ENCODE peak calls at places on chromosomes 6 and 20, in nine cellular contexts. L is thyroid gland, Z is upper lobe of right lung, O is Ammon's horn, A is dorsolateral prefrontal cortex, B is heart left ventricle, I is AG10803, J is right cardiac atrium, Q is cardiac fibroblast. P is an unnamed sample.

GRCh38 chr20:2814587-2815051 is at the start of gene C20orf141:
- DNase-seq in L (no peak), Z (no peak), O (no peak), A (no peak), B (no peak), I (peak), J (no peak), Q (peak), P (peak)

GRCh38 chr20:59087829-59088433 is 45.3 kb upstream of the PRELID3B start:
- DNase-seq in L (peak), Z (peak), O (peak), A (peak), B (peak), I (peak), J (peak), Q (peak), P (peak)

GRCh38 chr20:18137412-18138265 is at the start of the genes KAT14 and PET117:
- DNase-seq in L (peak), Z (peak), O (peak), A (peak), B (peak), I (peak), J (peak), Q (peak), P (peak)

GRCh38 chr6:107658920-107659879 is 164.9 kb downstream of the SCML4 start:
- DNase-seq in L (no peak), Z (no peak), O (no peak), A (no peak), B (no peak), I (no peak), J (no peak), Q (no peak), P (no peak)

GRCh38 chr6:127302728-127303675 is 36.3 kb downstream of the RNF146 start:
- DNase-seq in L (peak), Z (no peak), O (peak), A (no peak), B (no peak), I (peak), J (peak), Q (peak), P (peak)

GRCh38 chr20:37137547-37137946 is 41.6 kb upstream of the RPN2 start:
- DNase-seq in L (no peak), Z (no peak), O (no peak), A (no peak), B (no peak), I (no peak), J (no peak), Q (no peak), P (no peak)

GRCh38 chr20:62405108-62405980 is 1.7 kb downstream of the CABLES2 start:
- DNase-seq in L (peak), Z (peak), O (no peak), A (no peak), B (no peak), I (peak), J (peak), Q (peak), P (peak)

GRCh38 chr6:26249959-26250805 is 114.8 kb upstream of the BTN3A2 start:
- DNase-seq in L (peak), Z (peak), O (peak), A (no peak), B (peak), I (peak), J (peak), Q (peak), P (peak)

GRCh38 chr6:139547082-139547776 is 172.8 kb upstream of the CITED2 start:
- DNase-seq in L (no peak), Z (no peak), O (no peak), A (no peak), B (no peak), I (no peak), J (no peak), Q (peak), P (peak)

GRCh38 chr6:75402296-75402695 is 91.3 kb downstream of the FILIP1 start:
- DNase-seq in L (no peak), Z (no peak), O (no peak), A (no peak), B (no peak), I (peak), J (peak), Q (peak), P (peak)

GRCh38 chr20:38809942-38810341 is 4.4 kb downstream of the PPP1R16B start:
- DNase-seq in L (no peak), Z (no peak), O (no peak), A (no peak), B (no peak), I (no peak), J (no peak), Q (no peak), P (no peak)

P was measured in fibroblast of the aortic adventitia.